ENCODE peak calls at places on chromosomes 12 and 14, in four cellular contexts. L, R, Y and C are unnamed samples.

GRCh38 chr12:51392556-51393237 is 1.5 kb upstream of the GALNT6 start:
- DNase-seq in L (peak), R (no peak), Y (peak), C (no peak)

GRCh38 chr12:117060236-117060926 is 38.8 kb downstream of the TESC start:
- DNase-seq in R (no peak), L (no peak), Y (no peak), C (no peak)

GRCh38 chr12:93183940-93184663 is 193.6 kb upstream of the NUDT4 start:
- DNase-seq in R (no peak), Y (no peak), L (peak), C (no peak)

GRCh38 chr14:64540208-64541202 is at the start of gene HSPA2:
- DNase-seq in Y (peak), L (peak), R (peak), C (peak)

GRCh38 chr14:58947816-58948440 is 240.5 kb upstream of the DAAM1 start:
- DNase-seq in Y (no peak), R (no peak), L (no peak), C (no peak)

GRCh38 chr14:97280526-97280925 is 483.3 kb downstream of the VRK1 start:
- DNase-seq in L (no peak), R (no peak), Y (no peak), C (no peak)

GRCh38 chr12:52496590-52497071 is 3.6 kb upstream of the KRT6A start:
- DNase-seq in Y (no peak), R (peak), L (no peak), C (no peak)

GRCh38 chr12:49098035-49098451 is 3.4 kb upstream of the DHH start:
- DNase-seq in Y (peak), L (peak), R (no peak), C (peak)

GRCh38 chr14:89787525-89787924 is 167.0 kb downstream of the EFCAB11 start:
- DNase-seq in L (no peak), Y (no peak), R (no peak), C (no peak)

GRCh38 chr12:1630081-1630826 is 1.2 kb downstream of the WNT5B start:
- DNase-seq in R (no peak), Y (peak), L (peak), C (peak)
- TF ChIP-seq CTCF in R (no peak), Y (peak), L (peak), C (peak)

GRCh38 chr12:111201036-111201435 is 167.9 kb downstream of the PHETA1 start:
- DNase-seq in Y (no peak), L (no peak), R (no peak), C (no peak)
- TF ChIP-seq CTCF in Y (no peak), L (no peak), R (no peak), C (no peak)

GRCh38 chr12:7089196-7089871 is 2.9 kb downstream of the C1R start:
- DNase-seq in Y (no peak), L (no peak), R (no peak), C (no peak)
- TF ChIP-seq CTCF in Y (no peak), L (no peak), R (no peak), C (no peak)

GRCh38 chr14:31745741-31746140 is 184.5 kb downstream of the NUBPL start:
- DNase-seq in R (no peak), L (no peak), Y (no peak), C (no peak)
- TF ChIP-seq CTCF in R (no peak), L (no peak), Y (no peak), C (no peak)

GRCh38 chr12:121030576-121031212 is 8.4 kb downstream of the OASL start:
- DNase-seq in L (no peak), Y (no peak), R (no peak), C (no peak)

GRCh38 chr12:121022713-121023112 is 6.4 kb upstream of the C12orf43 start:
- DNase-seq in L (no peak), R (no peak), Y (no peak), C (no peak)

GRCh38 chr12:121025442-121026226 is 9.3 kb upstream of the C12orf43 start:
- DNase-seq in L (no peak), Y (peak), R (peak), C (no peak)

GRCh38 chr12:121023799-121024198 is 7.5 kb upstream of the C12orf43 start:
- DNase-seq in Y (no peak), L (no peak), R (no peak), C (peak)

GRCh38 chr12:121026274-121027045 is 10.2 kb upstream of the C12orf43 start:
- DNase-seq in R (no peak), Y (no peak), L (no peak), C (no peak)
- TF ChIP-seq CTCF in R (no peak), Y (peak), L (no peak), C (no peak)

GRCh38 chr12:53971129-53971528 is 1.8 kb upstream of the HOXC11 start:
- DNase-seq in R (no peak), L (no peak), Y (no peak), C (no peak)

GRCh38 chr12:53969588-53970259 is 3.2 kb upstream of the HOXC11 start:
- DNase-seq in Y (no peak), L (no peak), R (no peak), C (peak)

GRCh38 chr12:53972152-53972702 is 699 bp upstream of the HOXC11 start:
- DNase-seq in R (peak), Y (no peak), L (no peak), C (peak)

GRCh38 chr12:53971686-53972085 is 1.2 kb upstream of the HOXC11 start:
- DNase-seq in Y (no peak), L (no peak), R (no peak), C (peak)

GRCh38 chr12:53970451-53970850 is 2.5 kb upstream of the HOXC11 start:
- DNase-seq in Y (no peak), R (no peak), L (no peak), C (peak)
- TF ChIP-seq CTCF in Y (no peak), R (no peak), L (no peak), C (no peak)

GRCh38 chr12:131591714-131592709 is 118.9 kb upstream of the SFSWAP start:
- DNase-seq in R (no peak), L (no peak), Y (no peak), C (no peak)
- TF ChIP-seq CTCF in R (no peak), L (no peak), Y (no peak), C (no peak)

DNA sequence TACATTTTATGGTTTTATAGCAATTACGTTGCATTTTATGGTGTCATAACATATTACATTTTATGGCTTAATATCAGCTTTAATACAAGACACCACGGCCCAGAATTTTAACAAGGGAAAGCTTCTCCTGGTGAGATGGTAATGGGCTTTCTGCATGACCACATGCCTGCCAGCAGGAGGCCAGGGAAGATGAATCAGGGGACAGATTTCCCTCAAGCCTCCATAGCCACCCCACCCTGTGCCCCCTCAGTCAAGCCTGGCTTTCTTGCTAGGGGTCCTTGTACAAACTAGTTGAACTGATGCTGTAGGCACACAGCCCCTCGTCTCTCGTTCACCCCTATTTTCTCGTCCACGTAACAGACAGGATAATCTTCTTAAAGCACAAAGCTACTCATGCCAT is 56.6 kb downstream of the HSPB8 start:
- DNase-seq in R (no peak), L (no peak), Y (no peak), C (no peak)
- TF ChIP-seq CTCF in R (no peak), L (no peak), Y (no peak), C (no peak)